ENCODE peak calls at places on chromosomes 12 and 14, in five cellular contexts. R is upper lobe of right lung, I is WERI-Rb-1, P is astrocyte of the cerebellum, S is fibroblast of lung. J is an unnamed sample.

GRCh38 chr12:72546106-72546505 is 273.9 kb downstream of the TRHDE start:
- DNase-seq in I (no peak), S (peak; percentile 70), R (no peak), P (peak; percentile 13), J (peak; percentile 25)

GRCh38 chr12:24668563-24668962 is 280.3 kb downstream of the BCAT1 start:
- DNase-seq in I (no peak), S (peak; percentile 25), P (no peak), R (no peak), J (peak; percentile 13)

GRCh38 chr14:50967719-50968266 is 23.5 kb upstream of the PYGL start:
- DNase-seq in P (no peak), I (no peak), R (no peak), S (no peak), J (no peak)

GRCh38 chr12:99059824-99060526 is 414.9 kb downstream of the APAF1 start:
- DNase-seq in P (no peak), S (peak; percentile 39), I (no peak), R (no peak), J (no peak)

GRCh38 chr12:57543666-57544065 is 3.3 kb downstream of the DCTN2 start:
- DNase-seq in I (no peak), R (no peak), S (no peak), P (no peak), J (no peak)

GRCh38 chr12:114670257-114670955 is 13.6 kb downstream of the TBX3 start:
- DNase-seq in R (no peak), P (no peak), S (no peak), I (no peak), J (peak; percentile 58)

GRCh38 chr12:105214141-105214540 is 21.8 kb downstream of the APPL2 start:
- DNase-seq in R (no peak), S (peak; percentile 40), P (no peak), I (no peak), J (no peak)

GRCh38 chr12:19683178-19683927 is 244.1 kb downstream of the AEBP2 start:
- DNase-seq in I (no peak), S (peak; percentile 85), P (no peak), R (no peak), J (peak; percentile 64)

GRCh38 chr12:122166422-122167327 is 7.3 kb downstream of the IL31 start:
- DNase-seq in S (no peak), P (no peak), R (no peak), I (peak; percentile 67), J (no peak)

GRCh38 chr14:23951590-23952143 is 1.9 kb upstream of the DHRS4 start:
- DNase-seq in S (no peak), I (peak; percentile 70), R (no peak), P (no peak), J (no peak)

GRCh38 chr12:49566361-49566760 is 1.6 kb downstream of the MCRS1 start:
- DNase-seq in I (no peak), P (no peak), R (peak; percentile 51), S (no peak), J (no peak)
- H3K4me3 ChIP-seq in I (no peak overlapping the region), P (no peak overlapping the region), R (no peak overlapping the region), S (no peak overlapping the region), J (no peak overlapping the region)

GRCh38 chr14:99945732-99946651 is 119.2 kb upstream of the EVL start:
- DNase-seq in S (no peak), P (no peak), R (no peak), I (no peak), J (no peak)
- H3K4me3 ChIP-seq in S (no peak overlapping the region), P (no peak overlapping the region), R (no peak overlapping the region), I (no peak overlapping the region), J (no peak overlapping the region)

DNA sequence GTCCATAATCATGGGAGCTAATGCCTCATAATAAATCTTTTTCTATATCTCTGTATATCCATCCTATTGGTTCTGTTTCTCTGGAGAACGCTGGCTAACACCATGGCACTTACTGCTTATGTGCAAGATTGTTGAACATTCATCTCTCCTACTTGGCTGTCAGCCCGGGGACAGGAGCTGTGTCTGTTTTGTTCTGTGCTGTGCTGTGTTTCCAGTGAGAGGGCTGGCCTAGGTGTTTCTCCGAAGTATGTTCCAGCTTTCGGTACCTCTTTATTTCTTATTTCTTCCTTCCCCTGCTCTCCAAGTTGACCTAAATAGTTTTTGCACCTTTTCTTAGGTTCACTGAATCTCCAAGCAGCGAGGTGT is 18.8 kb upstream of the NR4A1 start:
- DNase-seq in P (peak; percentile 57), S (peak; percentile 77), I (no peak), R (no peak), J (peak; percentile 89)
- H3K4me3 ChIP-seq in P (peak overlapping the region; percentile 36), S (peak overlapping the region; percentile 52), I (peak overlapping the region; percentile 54), R (peak overlapping the region; percentile 45), J (peak overlapping the region; percentile 52)

GRCh38 chr12:6735448-6736191 is 11.8 kb downstream of the COPS7A start:
- DNase-seq in R (peak; percentile 83), P (no peak), I (peak; percentile 72), S (peak; percentile 58), J (peak; percentile 62)
- H3K4me3 ChIP-seq in R (no peak overlapping the region), P (no peak overlapping the region), I (no peak overlapping the region), S (no peak overlapping the region), J (no peak overlapping the region)

DNA sequence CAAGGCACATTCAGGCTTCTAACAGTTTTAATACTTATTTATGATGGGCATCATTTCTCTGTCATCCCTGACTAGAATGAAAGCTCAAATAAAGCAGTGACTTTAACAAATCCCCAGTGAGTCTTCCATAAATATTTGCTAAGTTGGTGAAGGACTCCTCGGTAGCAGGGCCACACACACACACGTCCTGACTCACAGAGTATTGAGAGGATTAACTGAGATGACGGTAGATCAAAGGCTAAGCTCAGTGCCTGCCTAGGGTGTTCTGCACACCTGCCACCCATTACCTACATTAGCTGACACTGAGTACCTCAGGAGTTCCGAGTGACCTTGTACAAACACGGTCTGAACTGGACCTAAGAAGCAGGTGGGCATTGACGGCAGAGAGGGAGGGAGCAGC is 197.3 kb upstream of the SFSWAP start:
- DNase-seq in I (peak; percentile 73), P (no peak), S (no peak), R (no peak), J (no peak)
- H3K4me3 ChIP-seq in I (no peak overlapping the region), P (no peak overlapping the region), S (no peak overlapping the region), R (no peak overlapping the region), J (no peak overlapping the region)

DNA sequence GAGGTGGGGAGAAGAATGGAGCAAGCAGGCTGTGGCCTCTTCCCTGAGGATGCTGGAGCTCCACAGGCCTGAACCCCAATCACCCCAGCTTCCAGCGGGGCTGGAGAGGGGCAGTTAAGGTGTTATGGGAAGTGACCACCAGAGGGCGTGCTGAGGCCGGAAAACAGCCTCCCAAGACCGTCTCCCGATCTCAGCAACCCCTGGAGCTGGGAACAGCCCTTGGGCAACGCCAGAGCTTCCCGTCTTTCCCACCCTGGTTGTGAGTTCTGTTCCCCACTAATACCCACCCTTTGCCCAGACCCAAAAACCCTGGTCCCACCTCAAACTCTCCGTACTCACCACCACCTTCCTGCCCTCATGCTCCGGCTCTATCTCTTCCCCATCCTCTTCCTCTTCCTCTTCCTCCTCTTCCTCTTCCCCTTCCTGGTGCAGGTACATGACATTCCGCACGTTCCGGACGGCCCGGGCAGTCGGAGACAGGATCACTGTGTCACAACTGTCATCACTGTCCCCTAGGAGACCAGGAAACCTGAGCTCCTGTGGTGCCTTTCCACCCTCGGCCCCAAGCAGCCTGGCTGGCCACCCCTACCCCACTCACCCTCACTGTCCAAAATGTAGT is 13.1 kb downstream of the SPRYD3 start:
- DNase-seq in I (peak; percentile 72), P (peak; percentile 66), S (peak; percentile 67), R (peak; percentile 85), J (peak; percentile 87)
- H3K4me3 ChIP-seq in I (no peak overlapping the region), P (no peak overlapping the region), S (no peak overlapping the region), R (no peak overlapping the region), J (no peak overlapping the region)

GRCh38 chr12:16347391-16348298 is at the start of gene MGST1:
- DNase-seq in S (peak; percentile 62), P (no peak), I (peak; percentile 84), R (peak; percentile 94), J (peak; percentile 53)

GRCh38 chr12:16346931-16347330 is 514 bp upstream of the MGST1 start:
- DNase-seq in S (no peak), I (peak; percentile 10), P (no peak), R (no peak), J (peak; percentile 21)

GRCh38 chr12:16348435-16349131 is 1.1 kb downstream of the MGST1 start:
- DNase-seq in I (no peak), S (peak; percentile 16), P (no peak), R (no peak), J (peak; percentile 16)

GRCh38 chr12:16350682-16351081 is 3.2 kb downstream of the MGST1 start:
- DNase-seq in S (peak; percentile 97), I (no peak), R (peak; percentile 77), P (peak; percentile 94), J (peak; percentile 96)

DNA sequence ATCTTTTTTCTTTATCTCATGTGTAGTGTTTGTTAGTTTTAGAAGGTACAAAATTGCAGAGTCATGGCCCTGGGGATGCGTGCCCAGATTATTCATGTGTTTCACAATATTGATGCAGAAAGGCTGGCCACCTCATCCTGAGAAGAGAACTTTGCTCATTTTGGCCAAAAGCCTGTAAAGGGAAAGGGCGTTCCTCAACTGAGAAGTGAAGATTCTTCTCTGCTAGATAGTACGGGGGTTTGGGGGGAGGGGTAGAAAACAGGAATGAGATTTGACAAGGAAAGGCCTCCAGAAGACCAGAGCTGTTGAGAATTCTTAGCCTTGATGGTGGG is 1.7 kb downstream of the MGST1 start:
- DNase-seq in I (no peak), S (peak; percentile 91), P (peak; percentile 79), R (no peak), J (peak; percentile 95)
- H3K4me3 ChIP-seq in I (no peak overlapping the region), S (peak overlapping the region; percentile 99), P (peak overlapping the region; percentile 47), R (peak overlapping the region; percentile 61), J (peak overlapping the region; percentile 67)

GRCh38 chr12:21941522-21942376 is 523 bp upstream of the ABCC9 start:
- DNase-seq in S (peak; percentile 51), I (peak; percentile 14), R (peak; percentile 78), P (no peak), J (peak; percentile 17)
- H3K4me3 ChIP-seq in S (peak overlapping the region; percentile 76), I (peak overlapping the region; percentile 61), R (peak overlapping the region; percentile 53), P (peak overlapping the region; percentile 49), J (peak overlapping the region; percentile 49)

J was measured in fibroblast of villous mesenchyme.